ENCODE peak calls at places on chromosomes 1 and 21, in four cellular contexts. One of them, this sample, is unnamed.

GRCh38 chr1:29650476-29650875 is 414.2 kb downstream of the PTPRU start:
- DNase-seq in K562: no peak
- DNase-seq in GM12878: no peak
- DNase-seq in GM12891: no peak
- DNase-seq in this sample: no peak

GRCh38 chr1:178412400-178412770 is 84.4 kb downstream of the CLEC20A start:
- DNase-seq in K562: no peak
- DNase-seq in GM12878: no peak
- DNase-seq in GM12891: no peak
- DNase-seq in this sample: no peak

GRCh38 chr1:151311589-151312331 is 15.5 kb downstream of the PI4KB start:
- DNase-seq in GM12878: no peak
- DNase-seq in GM12891: no peak
- DNase-seq in K562: peak; percentile 95
- DNase-seq in this sample: no peak

GRCh38 chr21:33514234-33514633 is 22.7 kb upstream of the DNAJC28 start:
- DNase-seq in GM12878: no peak
- DNase-seq in K562: no peak
- DNase-seq in GM12891: no peak
- DNase-seq in this sample: no peak

GRCh38 chr21:45295576-45296365 is 8.1 kb upstream of the POFUT2 start:
- DNase-seq in GM12878: no peak
- DNase-seq in K562: no peak
- DNase-seq in GM12891: no peak
- DNase-seq in this sample: no peak

GRCh38 chr1:232293361-232293760 is 336.6 kb downstream of the SIPA1L2 start:
- DNase-seq in K562: no peak
- DNase-seq in GM12878: no peak
- DNase-seq in GM12891: no peak
- DNase-seq in this sample: no peak

GRCh38 chr1:153363641-153364040 is 6.0 kb downstream of the S100A9 start:
- DNase-seq in K562: no peak
- DNase-seq in GM12891: no peak
- DNase-seq in GM12878: no peak
- DNase-seq in this sample: no peak

GRCh38 chr1:46798820-46799219 is at the start of gene CYP4B1:
- DNase-seq in K562: no peak
- DNase-seq in GM12878: no peak
- DNase-seq in GM12891: no peak
- DNase-seq in this sample: no peak

GRCh38 chr21:42569732-42570301 is 56.2 kb downstream of the SLC37A1 start:
- DNase-seq in GM12891: no peak
- DNase-seq in K562: no peak
- DNase-seq in GM12878: no peak
- DNase-seq in this sample: no peak

GRCh38 chr1:207923121-207923520 is 12.2 kb upstream of the CD34 start:
- DNase-seq in K562: no peak
- DNase-seq in GM12891: no peak
- DNase-seq in GM12878: no peak
- DNase-seq in this sample: no peak

GRCh38 chr1:5906966-5907365 is 85.3 kb downstream of the NPHP4 start:
- DNase-seq in K562: no peak
- DNase-seq in GM12878: no peak
- DNase-seq in GM12891: no peak
- DNase-seq in this sample: no peak

GRCh38 chr1:182368903-182369302 is 22.7 kb downstream of the GLUL start:
- DNase-seq in GM12891: no peak
- DNase-seq in K562: no peak
- DNase-seq in GM12878: no peak
- DNase-seq in this sample: no peak

GRCh38 chr1:43973981-43974442 is 748 bp upstream of the ATP6V0B start:
- DNase-seq in GM12891: no peak
- DNase-seq in GM12878: no peak
- DNase-seq in K562: no peak
- DNase-seq in this sample: no peak

GRCh38 chr1:36174716-36175115 is 18.8 kb downstream of the MAP7D1 start:
- DNase-seq in K562: no peak
- DNase-seq in GM12878: no peak
- DNase-seq in GM12891: no peak
- DNase-seq in this sample: no peak

GRCh38 chr1:75969550-75969949 is 37.3 kb upstream of the ASB17 start:
- DNase-seq in GM12878: no peak
- DNase-seq in GM12891: no peak
- DNase-seq in K562: no peak
- DNase-seq in this sample: no peak

GRCh38 chr1:41245659-41246058 is 3.6 kb upstream of the SCMH1 start:
- DNase-seq in GM12878: no peak
- DNase-seq in GM12891: no peak
- DNase-seq in K562: peak; percentile 42
- DNase-seq in this sample: no peak

GRCh38 chr1:32032287-32032639 is 18.6 kb downstream of the KHDRBS1 start:
- DNase-seq in GM12878: no peak
- DNase-seq in K562: no peak
- DNase-seq in GM12891: no peak
- DNase-seq in this sample: no peak

GRCh38 chr1:32028746-32029145 is 15.1 kb downstream of the KHDRBS1 start:
- DNase-seq in K562: no peak
- DNase-seq in GM12878: no peak
- DNase-seq in GM12891: no peak
- DNase-seq in this sample: no peak

GRCh38 chr1:32035119-32035518 is 21.5 kb downstream of the KHDRBS1 start:
- DNase-seq in GM12891: no peak
- DNase-seq in GM12878: no peak
- DNase-seq in K562: no peak
- DNase-seq in this sample: no peak

GRCh38 chr1:32031578-32032286 is 18.1 kb downstream of the KHDRBS1 start:
- DNase-seq in K562: no peak
- DNase-seq in GM12891: no peak
- DNase-seq in GM12878: no peak
- DNase-seq in this sample: no peak
- TF ChIP-seq POLR2AphosphoS5 in K562: no peak
- TF ChIP-seq POLR2AphosphoS5 in GM12891: no peak
- TF ChIP-seq POLR2AphosphoS5 in GM12878: no peak
- TF ChIP-seq POLR2AphosphoS5 in this sample: no peak

DNA sequence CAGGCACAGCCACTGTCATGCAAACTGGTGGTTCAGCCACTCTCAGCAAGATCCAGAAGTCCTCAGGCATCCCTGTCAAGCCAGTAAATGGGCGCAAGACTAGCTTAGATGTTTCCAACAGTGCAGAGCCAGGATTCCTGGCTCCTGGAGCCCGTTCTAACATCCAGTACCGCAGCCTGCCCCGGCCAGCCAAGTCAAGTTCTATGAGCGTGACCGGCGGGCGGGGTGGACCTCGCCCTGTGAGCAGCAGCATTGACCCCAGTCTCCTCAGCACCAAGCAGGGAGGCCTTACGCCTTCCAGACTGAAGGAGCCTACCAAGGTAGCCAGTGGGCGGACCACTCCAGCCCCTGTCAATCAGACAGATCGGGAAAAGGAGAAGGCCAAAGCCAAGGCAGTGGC is 46.6 kb upstream of the IPO9 start:
- DNase-seq in K562: no peak
- DNase-seq in GM12878: no peak
- DNase-seq in GM12891: no peak
- DNase-seq in this sample: no peak
- TF ChIP-seq TAF1 in K562: no peak
- TF ChIP-seq TAF1 in GM12878: no peak
- TF ChIP-seq TAF1 in GM12891: no peak
- TF ChIP-seq TAF1 in this sample: no peak

DNA sequence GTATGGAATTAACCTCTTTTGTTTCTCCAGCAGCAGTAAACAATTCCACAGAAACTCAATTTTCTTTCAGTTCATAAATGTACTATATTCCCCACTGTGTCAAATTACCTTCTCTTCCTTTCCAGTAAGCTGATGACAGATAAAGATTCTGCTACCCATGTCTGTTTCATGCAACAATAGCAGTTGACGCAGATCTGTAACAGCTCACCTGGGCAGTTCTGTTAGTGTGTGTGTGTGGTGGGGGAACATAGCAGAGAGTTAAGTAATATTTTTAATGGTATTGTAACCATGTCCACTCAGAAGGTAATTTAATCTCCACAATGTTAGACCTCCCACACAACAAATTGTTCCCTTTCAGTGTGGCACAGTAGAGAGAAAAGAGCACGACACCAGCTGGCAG is 225.0 kb downstream of the NTNG1 start:
- DNase-seq in GM12878: no peak
- DNase-seq in K562: no peak
- DNase-seq in GM12891: no peak
- DNase-seq in this sample: no peak
- TF ChIP-seq POLR2A in GM12878: no peak
- TF ChIP-seq POLR2A in K562: no peak
- TF ChIP-seq POLR2A in GM12891: no peak
- TF ChIP-seq POLR2A in this sample: no peak

GRCh38 chr1:1511533-1512285 is at the start of gene ATAD3A:
- DNase-seq in GM12891: peak; percentile 99
- DNase-seq in GM12878: peak; percentile 84
- DNase-seq in K562: peak; percentile 98
- DNase-seq in this sample: peak; percentile 97
- TF ChIP-seq POLR2AphosphoS5 in GM12891: peak; percentile 70
- TF ChIP-seq POLR2AphosphoS5 in GM12878: peak; percentile 77
- TF ChIP-seq POLR2AphosphoS5 in K562: peak; percentile 58
- TF ChIP-seq POLR2AphosphoS5 in this sample: peak; percentile 55

DNA sequence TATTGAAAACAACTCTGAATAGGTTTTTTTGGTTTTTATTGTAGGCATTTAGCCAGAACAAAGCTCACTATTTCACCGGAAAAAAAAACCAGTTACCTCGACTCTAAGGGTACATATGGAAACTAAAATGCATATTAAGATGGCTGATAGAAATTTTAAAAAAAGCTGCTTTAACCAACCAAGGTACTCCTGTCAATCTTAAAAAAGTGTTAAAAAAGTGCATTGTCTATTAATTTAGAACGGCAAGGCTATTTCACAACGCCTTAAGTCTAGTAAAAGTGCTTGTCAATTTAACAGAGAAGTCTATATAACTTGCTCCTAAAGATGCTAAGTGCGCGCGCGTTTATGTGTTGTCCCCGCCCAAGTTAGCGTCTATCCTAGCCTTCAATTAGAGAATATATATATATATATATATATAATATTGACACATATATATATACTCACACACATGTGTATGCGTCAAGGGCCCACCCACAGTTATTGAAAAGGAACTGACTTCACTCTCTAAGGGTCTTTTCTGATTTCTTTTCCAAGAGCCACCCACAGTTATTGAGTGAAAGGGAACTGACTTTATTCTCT is 929 bp downstream of the ASPM start:
- DNase-seq in K562: no peak
- DNase-seq in GM12878: no peak
- DNase-seq in GM12891: no peak
- DNase-seq in this sample: no peak
- TF ChIP-seq TAF1 in K562: no peak
- TF ChIP-seq TAF1 in GM12878: no peak
- TF ChIP-seq TAF1 in GM12891: no peak
- TF ChIP-seq TAF1 in this sample: no peak

GRCh38 chr1:11978290-11978689 is 2.0 kb upstream of the MFN2 start:
- DNase-seq in K562: no peak
- DNase-seq in GM12878: no peak
- DNase-seq in GM12891: no peak
- DNase-seq in this sample: no peak

GRCh38 chr1:11981378-11982009 is 1.2 kb downstream of the MFN2 start:
- DNase-seq in GM12891: no peak
- DNase-seq in K562: no peak
- DNase-seq in GM12878: no peak
- DNase-seq in this sample: no peak

GRCh38 chr1:11980676-11980972 is 380 bp downstream of the MFN2 start:
- DNase-seq in GM12878: no peak
- DNase-seq in GM12891: no peak
- DNase-seq in K562: no peak
- DNase-seq in this sample: no peak

GRCh38 chr1:11979453-11979817 is 809 bp upstream of the MFN2 start:
- DNase-seq in K562: no peak
- DNase-seq in GM12891: no peak
- DNase-seq in GM12878: no peak
- DNase-seq in this sample: no peak

DNA sequence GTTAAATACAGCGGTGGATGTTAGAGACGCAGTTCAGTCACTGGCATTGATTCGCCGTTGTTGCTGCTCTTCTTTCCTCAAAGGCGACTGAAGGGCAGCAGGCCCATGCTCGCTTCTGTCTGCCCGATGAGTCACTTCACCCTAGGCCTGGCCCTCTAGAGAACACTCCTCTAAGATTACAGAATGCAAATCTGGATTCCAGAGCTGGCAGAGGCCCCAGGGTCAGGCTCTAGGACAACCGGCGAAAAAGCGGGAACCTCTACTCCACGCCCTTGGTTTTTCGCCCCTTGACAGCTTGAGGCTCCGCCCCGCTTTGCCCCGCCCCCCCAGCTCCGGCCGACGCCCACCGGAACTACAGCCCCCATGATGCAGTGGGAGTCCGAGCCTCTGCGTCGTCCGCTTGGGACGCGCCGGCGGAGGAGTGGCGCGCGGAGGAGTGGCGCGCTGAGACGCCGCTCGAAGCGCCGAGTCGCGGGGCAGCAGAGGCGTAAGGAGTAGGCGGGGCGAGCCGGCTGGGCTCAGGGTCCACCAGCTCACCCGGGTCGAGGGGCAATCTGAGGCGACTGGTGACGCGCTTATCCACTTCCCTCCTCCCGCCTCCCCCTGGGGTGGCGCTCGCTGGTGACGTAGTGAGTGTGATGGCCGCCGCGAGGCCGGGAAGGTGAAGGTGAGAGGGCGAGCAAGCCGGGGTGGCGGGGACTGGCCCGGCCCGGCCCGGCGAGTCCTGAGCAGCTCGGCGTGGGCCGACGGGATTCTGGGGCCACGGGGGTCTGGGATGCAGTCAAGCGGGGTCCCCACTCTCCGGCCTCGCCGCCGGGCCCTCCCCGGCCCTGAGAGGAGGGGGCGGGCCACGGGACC is at the start of gene MFN2:
- DNase-seq in GM12891: peak; percentile 98
- DNase-seq in K562: peak; percentile 98
- DNase-seq in GM12878: peak; percentile 83
- DNase-seq in this sample: peak; percentile 97
- TF ChIP-seq POLR2A in GM12891: peak; percentile 66
- TF ChIP-seq POLR2A in K562: peak; percentile 95
- TF ChIP-seq POLR2A in GM12878: peak; percentile 92
- TF ChIP-seq POLR2A in this sample: peak; percentile 73

DNA sequence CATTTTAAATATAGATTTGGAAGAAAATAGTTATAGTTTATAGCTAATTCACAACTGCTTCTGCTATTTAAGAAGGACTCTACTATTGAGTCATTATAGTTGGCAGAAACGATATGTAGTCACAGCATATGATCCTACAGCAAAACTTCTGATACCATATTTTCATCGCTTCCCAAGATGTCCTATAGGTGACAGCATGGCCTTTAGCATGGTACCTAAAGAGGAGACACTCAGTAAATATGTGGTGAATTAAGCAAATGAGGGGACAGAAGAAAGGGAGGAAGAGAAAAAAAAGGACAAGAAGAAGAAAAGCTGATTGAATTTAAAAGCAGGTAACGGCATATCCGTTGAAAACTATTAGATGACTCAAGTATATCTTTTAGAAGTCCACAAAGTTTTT is 77.2 kb downstream of the PTGER3 start:
- DNase-seq in K562: no peak
- DNase-seq in GM12878: no peak
- DNase-seq in GM12891: no peak
- DNase-seq in this sample: no peak
- TF ChIP-seq POLR2AphosphoS5 in K562: no peak
- TF ChIP-seq POLR2AphosphoS5 in GM12878: no peak
- TF ChIP-seq POLR2AphosphoS5 in GM12891: no peak
- TF ChIP-seq POLR2AphosphoS5 in this sample: no peak